ENCODE peak calls at places on chromosomes 6 and 20, in seven cellular contexts. J, Q, P, A, Z, M and F are unnamed samples.

GRCh38 chr6:69601132-69601531 is 195.7 kb downstream of the LMBRD1 start:
- DNase-seq in J (no peak), Q (no peak), P (no peak), A (no peak), Z (no peak), M (no peak), F (no peak)

GRCh38 chr6:135904666-135905065 is 53.2 kb downstream of the PDE7B start:
- DNase-seq in J (no peak), Q (no peak), P (no peak), A (no peak), Z (no peak), M (no peak), F (no peak)

GRCh38 chr20:50744143-50744792 is 12.9 kb downstream of the PARD6B start:
- DNase-seq in J (no peak), Q (peak), P (no peak), A (no peak), Z (no peak), M (no peak), F (no peak)

GRCh38 chr6:46263709-46264091 is 92.9 kb upstream of the ENPP5 start:
- DNase-seq in J (no peak), Q (no peak), P (no peak), A (no peak), Z (no peak), M (no peak), F (no peak)

GRCh38 chr6:71468841-71469750 is 180.5 kb downstream of the OGFRL1 start:
- DNase-seq in J (no peak), Q (no peak), P (no peak), A (no peak), Z (no peak), M (no peak), F (peak)

GRCh38 chr6:72922401-72922800 is 300.5 kb downstream of the KCNQ5 start:
- DNase-seq in J (no peak), Q (no peak), P (no peak), A (no peak), Z (no peak), M (no peak), F (no peak)

GRCh38 chr20:37560629-37561028 is 33.0 kb upstream of the BLCAP start:
- DNase-seq in J (no peak), Q (no peak), P (peak), A (no peak), Z (no peak), M (no peak), F (no peak)

GRCh38 chr6:147299035-147299434 is 94.8 kb downstream of the STXBP5 start:
- DNase-seq in J (no peak), Q (no peak), P (no peak), A (no peak), Z (no peak), M (no peak), F (no peak)

GRCh38 chr6:46998436-46999017 is 43.6 kb downstream of the ADGRF1 start:
- DNase-seq in J (no peak), Q (no peak), P (no peak), A (no peak), Z (no peak), M (no peak), F (no peak)

GRCh38 chr6:134593887-134594286 is 276.0 kb upstream of the SGK1 start:
- DNase-seq in J (no peak), Q (peak), P (no peak), A (no peak), Z (no peak), M (no peak), F (no peak)

GRCh38 chr6:72031471-72031870 is 145.1 kb downstream of the RIMS1 start:
- DNase-seq in J (no peak), Q (no peak), P (no peak), A (no peak), Z (no peak), M (no peak), F (no peak)

GRCh38 chr6:110811187-110811586 is 4.1 kb downstream of the CDK19 start:
- DNase-seq in J (no peak), Q (no peak), P (no peak), A (no peak), Z (peak), M (no peak), F (no peak)

GRCh38 chr6:97198181-97198580 is 84.8 kb downstream of the MMS22L start:
- DNase-seq in J (no peak), Q (no peak), P (no peak), A (no peak), Z (no peak), M (no peak), F (no peak)

GRCh38 chr20:63696628-63697356 is at the start of gene TNFRSF6B:
- DNase-seq in J (peak), Q (no peak), P (no peak), A (no peak), Z (no peak), M (no peak), F (no peak)

GRCh38 chr6:37565267-37566208 is 65.8 kb upstream of the CCDC167 start:
- DNase-seq in J (no peak), Q (peak), P (no peak), A (peak), Z (peak), M (no peak), F (no peak)

GRCh38 chr6:133682506-133683290 is 206.2 kb upstream of the TCF21 start:
- DNase-seq in J (no peak), Q (no peak), P (no peak), A (no peak), Z (no peak), M (no peak), F (no peak)

GRCh38 chr6:154249499-154250298 is 106.9 kb downstream of the IPCEF1 start:
- DNase-seq in J (peak), Q (no peak), P (no peak), A (no peak), Z (peak), M (no peak), F (no peak)

GRCh38 chr20:32189691-32190607 is 17.6 kb downstream of the PLAGL2 start:
- DNase-seq in J (peak), Q (peak), P (peak), A (peak), Z (peak), M (peak), F (no peak)

GRCh38 chr6:29731281-29731680 is 8.0 kb downstream of the HLA-F start:
- DNase-seq in J (no peak), Q (no peak), P (no peak), A (no peak), Z (no peak), M (no peak), F (no peak)

GRCh38 chr20:709864-710761 is 34.5 kb upstream of the SCRT2 start:
- DNase-seq in J (no peak), Q (no peak), P (no peak), A (no peak), Z (no peak), M (no peak), F (no peak)

GRCh38 chr6:108559884-108560462 is 744 bp upstream of the FOXO3 start:
- DNase-seq in J (no peak), Q (peak), P (no peak), A (peak), Z (no peak), M (no peak), F (no peak)

GRCh38 chr6:11785449-11785951 is 6.9 kb upstream of the ADTRP start:
- DNase-seq in J (no peak), Q (no peak), P (no peak), A (no peak), Z (peak), M (no peak), F (no peak)

GRCh38 chr6:109740787-109741186 is 49.7 kb downstream of the FIG4 start:
- DNase-seq in J (no peak), Q (no peak), P (peak), A (no peak), Z (no peak), M (no peak), F (no peak)

GRCh38 chr6:124535746-124536145 is 426.5 kb upstream of the RNF217 start:
- DNase-seq in J (no peak), Q (no peak), P (no peak), A (no peak), Z (no peak), M (no peak), F (no peak)

GRCh38 chr6:6218246-6219085 is 102.0 kb downstream of the F13A1 start:
- DNase-seq in J (no peak), Q (no peak), P (no peak), A (no peak), Z (no peak), M (no peak), F (no peak)

GRCh38 chr6:44286747-44287146 is 16.5 kb downstream of the TMEM151B start:
- DNase-seq in J (no peak), Q (no peak), P (no peak), A (no peak), Z (no peak), M (no peak), F (no peak)

GRCh38 chr20:60055740-60056139 is 97.5 kb downstream of the CDH26 start:
- DNase-seq in J (peak), Q (no peak), P (peak), A (no peak), Z (no peak), M (no peak), F (no peak)

GRCh38 chr20:16947346-16947943 is 199.3 kb downstream of the OTOR start:
- DNase-seq in J (no peak), Q (no peak), P (no peak), A (no peak), Z (no peak), M (no peak), F (no peak)

GRCh38 chr20:50351541-50351940 is 158.6 kb upstream of the PTPN1 start:
- DNase-seq in J (no peak), Q (no peak), P (no peak), A (no peak), Z (no peak), M (no peak), F (no peak)

GRCh38 chr6:40349566-40350192 is 237.5 kb downstream of the LRFN2 start:
- DNase-seq in J (no peak), Q (no peak), P (no peak), A (peak), Z (no peak), M (no peak), F (no peak)

GRCh38 chr6:104702126-104702841 is 157.4 kb downstream of the HACE1 start:
- DNase-seq in J (no peak), Q (no peak), P (no peak), A (no peak), Z (no peak), M (no peak), F (no peak)

GRCh38 chr20:50540620-50541605 is 30.7 kb downstream of the PTPN1 start:
- DNase-seq in J (no peak), Q (no peak), P (no peak), A (no peak), Z (no peak), M (no peak), F (no peak)

GRCh38 chr20:46056970-46057855 is 28.2 kb downstream of the SLC12A5 start:
- DNase-seq in J (no peak), Q (no peak), P (no peak), A (peak), Z (peak), M (no peak), F (no peak)

GRCh38 chr6:160799801-160800200 is 97.8 kb downstream of the PLG start:
- DNase-seq in J (no peak), Q (no peak), P (no peak), A (no peak), Z (no peak), M (no peak), F (no peak)

GRCh38 chr20:20037960-20038359 is 14.3 kb downstream of the CRNKL1 start:
- DNase-seq in J (no peak), Q (no peak), P (no peak), A (no peak), Z (no peak), M (no peak), F (no peak)

GRCh38 chr20:57395111-57395959 is 4.1 kb downstream of the RBM38 start:
- DNase-seq in J (no peak), Q (peak), P (no peak), A (no peak), Z (no peak), M (no peak), F (no peak)

GRCh38 chr6:13593720-13594119 is 19.3 kb downstream of the SIRT5 start:
- DNase-seq in J (no peak), Q (no peak), P (no peak), A (no peak), Z (no peak), M (no peak), F (no peak)

GRCh38 chr20:266604-267562 is 9.4 kb downstream of the DEFB132 start:
- DNase-seq in J (peak), Q (peak), P (peak), A (peak), Z (peak), M (peak), F (peak)